ENCODE peak calls at places on chromosomes 7 and 10, in nine cellular contexts. P is effector memory CD8-positive, alpha-beta T cell; H is EL; A is T47D; D is transverse colon; I is memory B cell; Z is heart left ventricle; Y is brain pericyte; C is AG08396. M is an unnamed sample.

GRCh38 chr10:102371295-102371694 is 24.2 kb upstream of the NFKB2 start:
- DNase-seq in P (no peak), H (no peak), A (no peak), D (no peak), I (no peak), Z (no peak), Y (no peak), C (no peak), M (no peak)

GRCh38 chr7:142560166-142560565 is 189.1 kb upstream of the PRSS1 start:
- DNase-seq in P (no peak), H (peak), A (no peak), D (no peak), I (no peak), Z (no peak), Y (no peak), C (no peak), M (no peak)

GRCh38 chr10:74932648-74933047 is 106.2 kb downstream of the KAT6B start:
- DNase-seq in P (no peak), H (no peak), A (no peak), D (peak), I (no peak), Z (peak), Y (no peak), C (no peak), M (peak)

GRCh38 chr7:48637382-48637781 is 287.0 kb upstream of the CDC14C start:
- DNase-seq in P (no peak), H (no peak), A (no peak), D (no peak), I (no peak), Z (no peak), Y (no peak), C (no peak), M (no peak)

GRCh38 chr10:103713676-103714075 is 141.7 kb downstream of the SH3PXD2A start:
- DNase-seq in P (no peak), H (no peak), A (no peak), D (no peak), I (no peak), Z (no peak), Y (no peak), C (no peak), M (no peak)

GRCh38 chr10:53477313-53477675 is 704.7 kb upstream of the MBL2 start:
- DNase-seq in P (no peak), H (no peak), A (no peak), D (no peak), I (no peak), Z (no peak), Y (no peak), C (no peak), M (no peak)

GRCh38 chr10:133241501-133242205 is 4.0 kb downstream of the VENTX start:
- DNase-seq in P (peak), H (no peak), A (no peak), D (no peak), I (no peak), Z (no peak), Y (no peak), C (no peak), M (no peak)

GRCh38 chr7:111895049-111895448 is 311.1 kb downstream of the DOCK4 start:
- DNase-seq in P (no peak), H (no peak), A (no peak), D (no peak), I (no peak), Z (no peak), Y (no peak), C (no peak), M (no peak)

GRCh38 chr10:110414563-110415309 is 83.0 kb upstream of the DUSP5 start:
- DNase-seq in P (peak), H (peak), A (no peak), D (peak), I (peak), Z (no peak), Y (no peak), C (no peak), M (no peak)

GRCh38 chr10:17009228-17009700 is 120.3 kb downstream of the CUBN start:
- DNase-seq in P (no peak), H (peak), A (no peak), D (no peak), I (no peak), Z (no peak), Y (no peak), C (no peak), M (no peak)

GRCh38 chr7:5679741-5680473 is 101.6 kb downstream of the RNF216 start:
- DNase-seq in P (no peak), H (no peak), A (no peak), D (peak), I (peak), Z (peak), Y (no peak), C (no peak), M (peak)

GRCh38 chr7:10821156-10821555 is 152.5 kb upstream of the PHF14 start:
- DNase-seq in P (no peak), H (no peak), A (no peak), D (no peak), I (no peak), Z (no peak), Y (no peak), C (no peak), M (no peak)

GRCh38 chr10:43235070-43235900 is 31.6 kb downstream of the RASGEF1A start:
- DNase-seq in P (no peak), H (no peak), A (no peak), D (no peak), I (no peak), Z (peak), Y (no peak), C (no peak), M (no peak)

GRCh38 chr7:731440-732085 is 4.5 kb upstream of the PRKAR1B start:
- DNase-seq in P (no peak), H (no peak), A (no peak), D (no peak), I (no peak), Z (no peak), Y (no peak), C (no peak), M (no peak)

GRCh38 chr7:34696415-34696814 is 38.4 kb downstream of the NPSR1 start:
- DNase-seq in P (no peak), H (no peak), A (no peak), D (no peak), I (no peak), Z (no peak), Y (no peak), C (no peak), M (no peak)

GRCh38 chr10:14240253-14241189 is 90.2 kb downstream of the FRMD4A start:
- DNase-seq in P (no peak), H (no peak), A (no peak), D (no peak), I (no peak), Z (no peak), Y (no peak), C (no peak), M (no peak)

M was measured in adrenal gland.